ENCODE peak calls at places on chromosomes 3 and 15, in ten cellular contexts. Y is colonic mucosa, F is right atrium auricular region, P is esophagus muscularis mucosa, C is bronchial epithelial cell, Q is cardiac muscle cell, G is fibroblast of mammary gland, N is HCT116, X is fibroblast of pulmonary artery, V is NT2/D1. D is an unnamed sample.

GRCh38 chr15:52620496-52620895 is 51.7 kb upstream of the ARPP19 start:
- DNase-seq in V (no peak), F (no peak), Q (no peak), G (no peak), X (no peak), P (no peak), Y (no peak), C (no peak), N (no peak), D (no peak)

GRCh38 chr3:12380408-12380795 is 91.5 kb downstream of the PPARG start:
- DNase-seq in G (no peak), V (no peak), Y (no peak), N (no peak), P (no peak), X (no peak), F (no peak), Q (no peak), C (no peak), D (no peak)

GRCh38 chr3:120475722-120476385 is 25.1 kb upstream of the FSTL1 start:
- DNase-seq in G (no peak), F (no peak), P (no peak), N (no peak), V (no peak), Y (no peak), C (no peak), X (peak), Q (peak), D (no peak)

GRCh38 chr15:41545218-41545617 is 1.2 kb upstream of the RPAP1 start:
- DNase-seq in C (no peak), Q (no peak), P (no peak), V (no peak), G (no peak), X (no peak), Y (no peak), F (no peak), N (no peak), D (no peak)

GRCh38 chr3:138856799-138857198 is 22.1 kb upstream of the PIK3CB start:
- DNase-seq in P (no peak), N (no peak), Y (no peak), F (no peak), G (no peak), X (no peak), Q (no peak), C (no peak), V (no peak), D (no peak)

GRCh38 chr15:25058080-25058785 is 103.4 kb downstream of the SNRPN start:
- DNase-seq in Q (no peak), P (no peak), G (no peak), N (no peak), Y (no peak), C (no peak), V (no peak), F (peak), X (no peak), D (no peak)

GRCh38 chr15:77915261-77915960 is 162.1 kb downstream of the TBC1D2B start:
- DNase-seq in F (no peak), C (no peak), Q (no peak), P (no peak), N (no peak), V (no peak), Y (no peak), G (no peak), X (no peak), D (no peak)

GRCh38 chr3:178765472-178765871 is 229.2 kb downstream of the KCNMB2 start:
- DNase-seq in P (no peak), X (no peak), N (no peak), Y (no peak), Q (no peak), C (no peak), G (no peak), V (no peak), F (no peak), D (no peak)

GRCh38 chr15:66777054-66777453 is 75.0 kb downstream of the SMAD6 start:
- DNase-seq in X (no peak), Q (no peak), C (no peak), P (no peak), G (no peak), F (no peak), N (no peak), V (no peak), Y (no peak), D (no peak)

GRCh38 chr15:63136742-63137141 is 15.1 kb downstream of the LACTB start:
- DNase-seq in F (no peak), P (no peak), V (no peak), N (no peak), Y (no peak), Q (no peak), X (no peak), G (no peak), C (peak), D (no peak)

GRCh38 chr15:91885054-91885453 is 31.5 kb downstream of the SLCO3A1 start:
- DNase-seq in Q (no peak), P (no peak), G (no peak), X (no peak), N (no peak), Y (no peak), V (no peak), F (no peak), C (no peak), D (no peak)

GRCh38 chr3:183033746-183034145 is 53.4 kb upstream of the DCUN1D1 start:
- DNase-seq in G (peak), V (no peak), X (no peak), N (no peak), C (no peak), Y (no peak), Q (no peak), P (no peak), F (no peak), D (no peak)

GRCh38 chr3:51550080-51550819 is 11.7 kb downstream of the RAD54L2 start:
- DNase-seq in Q (no peak), F (no peak), N (no peak), G (no peak), P (no peak), V (no peak), Y (no peak), X (peak), C (no peak), D (no peak)

GRCh38 chr3:116947148-116947547 is 237.6 kb downstream of the TUSC7 start:
- DNase-seq in V (no peak), Y (no peak), F (no peak), C (no peak), X (no peak), P (no peak), N (no peak), G (no peak), Q (no peak), D (no peak)

GRCh38 chr3:194294199-194294887 is 56.8 kb downstream of the CPN2 start:
- DNase-seq in V (peak), C (no peak), F (no peak), X (no peak), Y (no peak), N (no peak), G (no peak), Q (no peak), P (no peak), D (no peak)

GRCh38 chr3:97125902-97126499 is 311.6 kb downstream of the EPHA6 start:
- DNase-seq in Y (no peak), C (no peak), V (peak), N (no peak), Q (no peak), G (no peak), X (no peak), F (no peak), P (no peak), D (no peak)

GRCh38 chr3:44476181-44476599 is 1.3 kb downstream of the ZNF445 start:
- DNase-seq in X (peak), V (no peak), F (no peak), N (no peak), C (peak), P (no peak), G (peak), Y (no peak), Q (peak), D (peak)

GRCh38 chr3:187662848-187663407 is 7.3 kb downstream of the SST start:
- DNase-seq in Q (no peak), V (no peak), G (no peak), P (no peak), C (no peak), N (no peak), Y (no peak), X (no peak), F (no peak), D (no peak)

GRCh38 chr3:14374444-14374883 is 27.9 kb upstream of the SLC6A6 start:
- DNase-seq in P (no peak), G (no peak), N (no peak), Q (no peak), C (peak), X (no peak), Y (no peak), V (no peak), F (peak), D (no peak)

GRCh38 chr3:47347217-47347801 is 33.5 kb upstream of the PTPN23 start:
- DNase-seq in Q (peak), G (peak), X (peak), P (no peak), N (no peak), Y (no peak), V (no peak), F (no peak), C (peak), D (no peak)

GRCh38 chr3:195259146-195259563 is 11.8 kb downstream of the XXYLT1 start:
- DNase-seq in V (no peak), F (peak), Y (no peak), C (peak), G (peak), Q (peak), X (no peak), N (no peak), P (no peak), D (no peak)

GRCh38 chr15:70095387-70096214 is 2.1 kb downstream of the TLE3 start:
- DNase-seq in G (no peak), Y (peak), C (no peak), N (no peak), V (no peak), P (no peak), Q (peak), X (no peak), F (no peak), D (peak)

GRCh38 chr3:43477600-43477999 is 144.2 kb downstream of the ANO10 start:
- DNase-seq in V (no peak), G (no peak), Y (no peak), F (no peak), C (no peak), N (no peak), Q (no peak), X (no peak), P (no peak), D (no peak)

GRCh38 chr15:65333441-65333820 is 29.0 kb downstream of the RNU5B-1 start:
- DNase-seq in C (no peak), Q (no peak), N (no peak), G (no peak), X (no peak), V (no peak), P (no peak), F (no peak), Y (no peak), D (no peak)

GRCh38 chr3:16583551-16583950 is 21.7 kb downstream of the DAZL start:
- DNase-seq in X (peak), Y (no peak), V (no peak), G (no peak), Q (peak), N (no peak), P (no peak), F (no peak), C (no peak), D (no peak)

GRCh38 chr3:131501949-131502348 is 822 bp downstream of the MRPL3 start:
- DNase-seq in N (no peak), F (no peak), V (no peak), Y (no peak), G (no peak), Q (peak), X (no peak), P (no peak), C (peak), D (no peak)

GRCh38 chr15:68632101-68632500 is 53.3 kb downstream of the CORO2B start:
- DNase-seq in F (no peak), C (no peak), V (no peak), G (no peak), N (no peak), Q (no peak), P (no peak), Y (no peak), X (no peak), D (no peak)

GRCh38 chr15:40338921-40339620 is 1.7 kb downstream of the CCDC9B start:
- DNase-seq in N (peak), Y (peak), P (no peak), C (peak), G (peak), X (peak), Q (peak), V (no peak), F (no peak), D (no peak)

GRCh38 chr3:56302417-56302816 is 165.8 kb downstream of the ERC2 start:
- DNase-seq in V (no peak), F (no peak), C (no peak), G (no peak), Y (no peak), N (no peak), Q (no peak), X (no peak), P (no peak), D (peak)

GRCh38 chr3:178100881-178101280 is 435.4 kb upstream of the KCNMB2 start:
- DNase-seq in Y (no peak), P (no peak), G (no peak), Q (peak), C (no peak), F (no peak), N (no peak), X (no peak), V (no peak), D (peak)

GRCh38 chr3:195081242-195081963 is 189.6 kb downstream of the XXYLT1 start:
- DNase-seq in F (no peak), V (no peak), P (no peak), Y (no peak), Q (peak), N (no peak), X (peak), C (no peak), G (no peak), D (no peak)

GRCh38 chr3:52218026-52218425 is 7.4 kb downstream of the TLR9 start:
- DNase-seq in G (no peak), F (no peak), C (no peak), Y (no peak), Q (no peak), V (no peak), X (no peak), N (no peak), P (no peak), D (no peak)

GRCh38 chr15:57890351-57890750 is 175.2 kb downstream of the ALDH1A2 start:
- DNase-seq in V (no peak), X (no peak), C (peak), G (no peak), N (no peak), P (no peak), Q (peak), Y (no peak), F (no peak), D (no peak)

GRCh38 chr15:73683624-73684536 is at the start of gene CD276:
- DNase-seq in V (no peak), Q (peak), N (peak), G (peak), F (peak), X (peak), C (no peak), P (no peak), Y (peak), D (peak)

GRCh38 chr15:66581972-66582537 is 16.3 kb upstream of the LCTL start:
- DNase-seq in F (no peak), V (no peak), N (no peak), G (no peak), C (no peak), X (peak), Y (no peak), P (no peak), Q (peak), D (no peak)

GRCh38 chr3:72379500-72380187 is 468.6 kb downstream of the SHQ1 start:
- DNase-seq in G (peak), Q (peak), Y (no peak), X (peak), V (no peak), N (no peak), F (no peak), P (no peak), C (no peak), D (peak)

GRCh38 chr15:23687143-23687470 is at the start of gene NDN:
- DNase-seq in Q (peak), Y (peak), G (peak), P (no peak), F (no peak), X (peak), C (no peak), N (no peak), V (peak), D (no peak)

GRCh38 chr3:36546196-36546595 is 165.9 kb downstream of the STAC start:
- DNase-seq in P (no peak), X (peak), N (no peak), F (no peak), G (peak), Q (peak), Y (no peak), C (no peak), V (no peak), D (no peak)

GRCh38 chr3:179288845-179289244 is 34.0 kb upstream of the ZNF639 start:
- DNase-seq in Q (no peak), X (no peak), C (no peak), G (no peak), Y (no peak), N (no peak), V (no peak), P (peak), F (no peak), D (no peak)

DNA sequence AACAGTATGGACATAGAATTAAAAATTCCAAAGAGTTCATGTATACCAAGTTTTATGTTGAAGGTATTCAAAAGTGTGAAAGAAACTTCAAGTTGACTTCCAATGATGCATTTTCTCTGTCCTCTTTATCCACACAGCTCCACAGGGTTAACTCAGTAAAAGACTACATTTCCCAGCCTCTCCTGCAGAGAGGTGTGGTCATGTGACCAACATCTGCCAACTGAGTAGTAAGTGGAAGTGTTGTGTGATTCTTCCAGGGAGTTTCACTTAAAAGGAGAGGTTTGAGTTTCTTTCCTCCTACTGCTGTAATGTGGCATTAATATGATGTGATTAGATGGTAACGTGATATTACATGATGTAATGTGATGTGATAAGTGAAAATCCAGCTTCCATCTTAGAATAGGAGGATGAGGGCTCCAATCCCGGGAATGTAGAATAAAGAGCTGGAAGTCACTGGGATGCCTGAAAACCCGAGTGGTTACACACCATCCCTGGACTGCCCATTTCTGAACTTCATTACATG is 280.6 kb downstream of the ARRDC4 start:
- DNase-seq in Y (no peak), G (no peak), V (no peak), Q (no peak), F (no peak), X (no peak), P (no peak), C (no peak), N (no peak), D (no peak)
- H3K4me3 ChIP-seq in Y (no peak), G (no peak), V (no peak), Q (no peak), F (no peak), X (no peak), P (no peak), C (no peak), N (no peak), D (no peak)

DNA sequence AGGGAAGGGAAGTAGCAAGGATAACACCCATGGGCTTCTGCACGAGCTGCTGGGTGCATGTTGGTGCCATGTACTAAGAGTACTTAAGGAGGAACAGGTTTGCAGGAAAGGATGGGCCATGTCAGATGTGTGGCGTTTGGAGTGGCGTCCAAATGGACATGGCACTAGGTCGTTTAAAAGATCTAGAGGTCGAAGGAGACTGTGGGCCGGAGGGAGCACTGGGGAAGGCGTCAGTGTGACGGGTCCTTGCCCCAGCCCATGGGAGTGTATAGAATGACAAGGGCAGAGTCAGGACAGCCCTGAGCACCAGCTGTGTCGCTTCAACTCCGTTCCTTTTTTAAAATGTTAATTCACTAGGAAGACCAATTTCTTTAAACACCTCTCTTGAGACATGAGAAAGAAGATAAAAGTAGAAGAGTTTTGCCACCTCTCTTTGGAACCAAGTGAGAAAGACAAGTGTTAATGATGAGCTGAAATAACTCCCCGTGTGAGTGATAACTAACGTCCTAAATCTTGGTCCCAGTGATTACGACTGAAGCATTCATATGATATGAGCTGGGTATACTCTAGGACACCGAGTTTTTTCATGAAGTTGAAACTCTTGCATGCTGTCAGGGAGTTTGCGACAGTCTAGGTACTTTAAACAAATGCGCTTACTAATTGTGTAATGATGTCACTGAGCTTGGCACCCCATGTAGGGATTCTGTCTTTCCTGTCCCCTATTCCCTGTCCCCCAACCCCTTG is 23.8 kb downstream of the LYSMD4 start:
- DNase-seq in Q (no peak), C (no peak), G (no peak), N (no peak), F (no peak), X (no peak), Y (no peak), P (no peak), V (no peak), D (no peak)
- H3K4me3 ChIP-seq in Q (no peak), C (no peak), G (no peak), N (no peak), F (no peak), X (no peak), Y (no peak), P (no peak), V (no peak), D (no peak)

GRCh38 chr3:58585005-58585786 is 8.0 kb upstream of the FAM107A start:
- DNase-seq in X (peak), P (peak), Q (peak), F (peak), G (peak), N (peak), C (peak), V (peak), Y (peak), D (peak)
- H3K4me3 ChIP-seq in X (peak), P (peak), Q (peak), F (peak), G (peak), N (peak), C (peak), V (peak), Y (peak), D (peak)

GRCh38 chr3:46052531-46052930 is 25.2 kb upstream of the XCR1 start:
- DNase-seq in Q (no peak), F (no peak), G (no peak), V (no peak), Y (no peak), C (no peak), P (no peak), N (no peak), X (no peak), D (no peak)

DNA sequence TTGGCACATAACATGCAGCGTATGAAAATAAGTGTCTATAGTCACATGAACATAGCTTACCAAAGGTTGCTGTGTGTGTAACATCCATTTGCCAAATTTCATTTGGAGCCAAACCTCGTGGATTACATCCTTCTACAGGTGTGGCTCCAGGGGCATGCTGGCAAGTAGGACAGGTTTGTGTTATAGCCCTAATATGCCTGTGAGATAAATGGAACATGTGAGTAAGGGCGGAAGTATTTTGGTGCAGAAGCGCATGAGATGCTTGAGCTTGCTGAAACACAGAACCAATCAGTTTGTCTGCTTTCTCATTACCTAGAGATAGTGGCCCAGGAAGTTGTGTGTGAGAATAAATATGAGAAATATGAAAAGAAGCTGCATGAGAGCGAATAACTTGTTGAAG is 21.8 kb upstream of the XCR1 start:
- DNase-seq in N (no peak), X (no peak), C (peak), G (no peak), F (no peak), Y (no peak), V (no peak), Q (no peak), P (no peak), D (no peak)
- H3K4me3 ChIP-seq in N (no peak), X (no peak), C (no peak), G (no peak), F (no peak), Y (no peak), V (no peak), Q (no peak), P (no peak), D (no peak)

GRCh38 chr3:169323580-169324453 is 339.7 kb downstream of the MECOM start:
- DNase-seq in Y (no peak), X (peak), G (peak), Q (peak), P (no peak), C (peak), N (no peak), F (peak), V (no peak), D (no peak)
- H3K4me3 ChIP-seq in Y (no peak), X (no peak), G (no peak), Q (no peak), P (peak), C (peak), N (no peak), F (no peak), V (no peak), D (no peak)

D was measured in A673.